ENCODE peak calls at places on chromosomes 7 and 10, in seven cellular contexts. Q is GM23248, C is K562, F is neural progenitor cell, S is HCT116, H is endothelial cell of umbilical vein, K is hepatocyte. V is an unnamed sample. For H3K79me2, the result is how much of the 10 kb centered on the place peaks cover.

GRCh38 chr7:83001362-83002040 is 161.2 kb downstream of the PCLO start:
- DNase-seq in Q (peak), C (no peak), F (no peak), S (no peak), H (no peak), K (no peak), V (no peak)

GRCh38 chr7:131889572-131890150 is 333.2 kb upstream of the PODXL start:
- DNase-seq in Q (no peak), C (no peak), F (no peak), S (no peak), H (no peak), K (no peak), V (no peak)

GRCh38 chr10:46520941-46521340 is 35.5 kb downstream of the GPRIN2 start:
- DNase-seq in Q (peak), C (no peak), F (no peak), S (no peak), H (no peak), K (no peak), V (no peak)

GRCh38 chr7:78232806-78233205 is 434.2 kb downstream of the PHTF2 start:
- DNase-seq in Q (peak), C (no peak), F (no peak), S (no peak), H (no peak), K (no peak), V (no peak)

GRCh38 chr7:29360633-29361625 is 166.4 kb downstream of the CHN2 start:
- DNase-seq in Q (peak), C (no peak), F (no peak), S (no peak), H (no peak), K (peak), V (no peak)

GRCh38 chr7:66845382-66846095 is 75.5 kb upstream of the TMEM248 start:
- DNase-seq in Q (peak), C (peak), F (no peak), S (no peak), H (no peak), K (no peak), V (no peak)

GRCh38 chr10:96416643-96417042 is 57.8 kb upstream of the OPALIN start:
- DNase-seq in Q (no peak), C (no peak), F (no peak), S (no peak), H (no peak), K (peak), V (no peak)

GRCh38 chr10:94546058-94546595 is 539 bp downstream of the HELLS start:
- DNase-seq in Q (peak), C (peak), F (peak), S (no peak), H (peak), K (no peak), V (no peak)

GRCh38 chr7:15580604-15581351 is 19.0 kb upstream of the AGMO start:
- DNase-seq in Q (no peak), C (no peak), F (no peak), S (no peak), H (peak), K (no peak), V (no peak)

GRCh38 chr7:68785036-68785435 is 813.2 kb upstream of the AUTS2 start:
- DNase-seq in Q (no peak), C (no peak), F (no peak), S (no peak), H (no peak), K (no peak), V (peak)

GRCh38 chr10:58651040-58651439 is 138.4 kb downstream of the BICC1 start:
- DNase-seq in Q (peak), C (no peak), F (no peak), S (no peak), H (no peak), K (peak), V (no peak)

GRCh38 chr7:136303162-136303561 is 326.0 kb upstream of the MTPN start:
- DNase-seq in Q (peak), C (no peak), F (no peak), S (no peak), H (no peak), K (no peak), V (no peak)

GRCh38 chr10:634256-634655 is 55.2 kb downstream of the DIP2C start:
- DNase-seq in Q (no peak), C (no peak), F (no peak), S (no peak), H (no peak), K (no peak), V (no peak)

GRCh38 chr10:34731885-34732701 is 83.0 kb downstream of the PARD3 start:
- DNase-seq in Q (peak), C (no peak), F (no peak), S (no peak), H (peak), K (no peak), V (peak)

GRCh38 chr10:77872151-77872946 is 54.2 kb downstream of the DLG5 start:
- DNase-seq in Q (no peak), C (no peak), F (no peak), S (no peak), H (no peak), K (peak), V (no peak)

GRCh38 chr7:155377837-155378579 is 79.9 kb upstream of the EN2 start:
- DNase-seq in Q (peak), C (no peak), F (peak), S (no peak), H (peak), K (peak), V (no peak)
- TF ChIP-seq EZH2 in Q (no peak), C (no peak), F (peak), S (no peak), H (peak), K (peak), V (no peak)

GRCh38 chr7:80907141-80907601 is 11.7 kb downstream of the SEMA3C start:
- DNase-seq in Q (no peak), C (no peak), F (no peak), S (no peak), H (no peak), K (peak), V (no peak)

GRCh38 chr7:80908360-80908797 is 10.5 kb downstream of the SEMA3C start:
- DNase-seq in Q (no peak), C (no peak), F (no peak), S (no peak), H (no peak), K (no peak), V (no peak)

GRCh38 chr7:80905334-80905733 is 13.5 kb downstream of the SEMA3C start:
- DNase-seq in Q (no peak), C (no peak), F (peak), S (no peak), H (no peak), K (no peak), V (no peak)

GRCh38 chr7:80910228-80910627 is 8.6 kb downstream of the SEMA3C start:
- DNase-seq in Q (no peak), C (no peak), F (no peak), S (no peak), H (no peak), K (no peak), V (no peak)

DNA sequence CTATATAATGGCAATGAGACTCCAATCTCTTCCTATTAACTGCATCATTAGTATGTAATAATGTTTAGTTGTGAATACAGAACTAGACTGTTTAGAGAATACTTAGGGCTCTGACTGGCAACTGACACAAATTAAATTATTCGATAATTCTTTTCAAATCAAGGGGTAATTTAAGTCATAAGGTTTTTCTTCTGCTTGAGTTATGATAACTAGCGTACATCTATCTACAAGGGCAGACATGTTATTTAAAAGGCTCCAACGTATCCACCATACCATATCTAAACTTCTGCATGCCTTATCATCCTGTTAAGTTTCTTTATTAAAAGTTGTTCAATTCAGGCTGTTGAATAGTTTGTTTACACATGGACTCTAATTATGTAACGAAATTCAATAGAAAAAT is 11.2 kb downstream of the SEMA3C start:
- DNase-seq in Q (no peak), C (no peak), F (no peak), S (no peak), H (no peak), K (no peak), V (no peak)
- H3K79me2 ChIP-seq in Q (half or more), C (under half), F (under half), S (under half), H (under half), K (under half), V (under half)

GRCh38 chr7:142389544-142389943 is 131.7 kb upstream of the PRSS58 start:
- DNase-seq in Q (no peak), C (no peak), F (no peak), S (no peak), H (no peak), K (peak), V (no peak)
- H3K4me3 ChIP-seq in Q (no peak), C (no peak), F (no peak), S (no peak), H (no peak), K (no peak), V (no peak)

GRCh38 chr10:11822809-11823121 is 391 bp upstream of the PROSER2 start:
- DNase-seq in Q (no peak), C (no peak), F (no peak), S (no peak), H (no peak), K (no peak), V (no peak)

GRCh38 chr10:11822031-11822756 is 962 bp upstream of the PROSER2 start:
- DNase-seq in Q (peak), C (no peak), F (no peak), S (no peak), H (no peak), K (no peak), V (no peak)

GRCh38 chr10:11824376-11824775 is 1.2 kb downstream of the PROSER2 start:
- DNase-seq in Q (peak), C (no peak), F (no peak), S (no peak), H (peak), K (no peak), V (no peak)

GRCh38 chr10:11823989-11824346 is 812 bp downstream of the PROSER2 start:
- DNase-seq in Q (peak), C (no peak), F (no peak), S (no peak), H (peak), K (no peak), V (no peak)

DNA sequence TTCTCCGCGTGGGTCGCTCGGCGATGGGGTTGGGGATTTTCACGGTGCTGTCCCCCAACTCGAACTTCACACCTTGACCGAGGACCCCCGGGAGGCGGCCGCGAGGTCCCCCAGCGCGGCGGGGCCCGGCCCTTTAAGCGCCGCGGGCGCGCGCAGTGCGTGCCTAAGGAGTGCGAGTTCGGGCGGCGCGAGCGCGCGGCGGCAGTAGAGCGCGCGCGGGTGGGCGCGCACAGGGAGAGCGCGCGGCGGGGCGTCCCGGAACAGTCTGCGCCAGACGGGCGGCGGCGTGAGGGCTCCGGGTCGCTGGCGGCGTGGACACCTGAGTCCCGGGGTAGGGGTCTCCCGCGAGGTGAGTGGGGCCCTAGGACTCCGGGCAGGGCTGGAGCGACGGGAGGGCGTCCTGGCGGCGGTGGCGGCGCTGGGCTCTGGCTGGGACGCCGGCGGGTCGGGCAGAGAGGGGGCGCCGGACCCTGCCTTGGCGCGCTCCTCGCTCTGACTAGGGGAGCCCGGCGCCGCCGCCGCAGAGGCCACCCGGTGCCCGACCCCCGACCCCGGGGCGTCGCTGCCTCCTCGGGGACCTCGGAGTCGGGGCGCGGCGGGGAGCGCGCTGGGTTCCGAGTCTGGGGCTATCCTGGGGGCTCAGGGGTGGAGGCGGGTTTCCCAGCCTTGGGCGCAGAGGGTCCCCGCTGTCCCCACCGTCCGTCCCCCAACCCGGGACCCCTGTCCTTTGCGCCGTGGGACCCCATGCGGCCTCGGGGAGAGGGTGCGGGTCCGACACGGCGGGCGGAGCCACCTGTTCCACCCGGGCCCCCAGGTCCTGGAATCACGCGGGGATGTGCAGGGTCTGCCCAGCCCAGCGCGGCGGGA is at the start of gene PROSER2:
- DNase-seq in Q (peak), C (peak), F (peak), S (peak), H (peak), K (peak), V (no peak)
- TF ChIP-seq EZH2 in Q (peak), C (no peak), F (peak), S (no peak), H (no peak), K (no peak), V (no peak)

GRCh38 chr10:72826346-72826745 is 67.2 kb upstream of the OIT3 start:
- DNase-seq in Q (no peak), C (no peak), F (no peak), S (no peak), H (no peak), K (no peak), V (no peak)

GRCh38 chr10:72828294-72828693 is 65.2 kb upstream of the OIT3 start:
- DNase-seq in Q (no peak), C (no peak), F (no peak), S (no peak), H (no peak), K (no peak), V (no peak)

GRCh38 chr10:72821606-72822005 is 71.9 kb upstream of the OIT3 start:
- DNase-seq in Q (no peak), C (no peak), F (no peak), S (no peak), H (no peak), K (no peak), V (no peak)

GRCh38 chr10:72822342-72822986 is 71.1 kb upstream of the OIT3 start:
- DNase-seq in Q (no peak), C (no peak), F (no peak), S (no peak), H (no peak), K (no peak), V (no peak)

GRCh38 chr10:72825163-72825562 is 68.4 kb upstream of the OIT3 start:
- DNase-seq in Q (no peak), C (no peak), F (no peak), S (no peak), H (no peak), K (no peak), V (no peak)
- H3K79me2 ChIP-seq in Q (half or more), C (under half), F (under half), S (under half), H (under half), K (under half), V (under half)

V was measured in PC-9.